ENCODE peak calls at places on chromosomes 11 and 22, in four cellular contexts. One of them, this sample, is unnamed.
A peak's percentile ranks its signal among the peaks of the same experiment; 100 is the strongest.

GRCh38 chr11:57461841-57462489 is 1.6 kb downstream of the RTN4RL2 start:
- DNase-seq in NT2/D1: no peak
- DNase-seq in hippocampal formation: no peak
- DNase-seq in RWPE1: no peak
- DNase-seq in this sample: no peak

GRCh38 chr22:50143096-50143495 is 27.4 kb upstream of the PANX2 start:
- DNase-seq in NT2/D1: no peak
- DNase-seq in RWPE1: no peak
- DNase-seq in hippocampal formation: no peak
- DNase-seq in this sample: no peak

GRCh38 chr11:133552938-133553337 is 20.6 kb upstream of the OPCML start:
- DNase-seq in hippocampal formation: no peak
- DNase-seq in NT2/D1: no peak
- DNase-seq in RWPE1: no peak
- DNase-seq in this sample: no peak

GRCh38 chr11:9861860-9862725 is 198.2 kb downstream of the SWAP70 start:
- DNase-seq in RWPE1: peak; percentile 47
- DNase-seq in hippocampal formation: peak; percentile 14
- DNase-seq in NT2/D1: peak; percentile 38
- DNase-seq in this sample: peak; percentile 71

GRCh38 chr11:116697639-116698038 is 75.1 kb downstream of the BUD13 start:
- DNase-seq in hippocampal formation: no peak
- DNase-seq in NT2/D1: no peak
- DNase-seq in RWPE1: no peak
- DNase-seq in this sample: no peak

GRCh38 chr22:40414306-40414705 is 43.9 kb downstream of the SGSM3 start:
- DNase-seq in NT2/D1: no peak
- DNase-seq in RWPE1: no peak
- DNase-seq in hippocampal formation: no peak
- DNase-seq in this sample: no peak

GRCh38 chr11:29310016-29310415 is 706.8 kb downstream of the KCNA4 start:
- DNase-seq in NT2/D1: no peak
- DNase-seq in hippocampal formation: no peak
- DNase-seq in RWPE1: peak; percentile 14
- DNase-seq in this sample: no peak

GRCh38 chr22:49046546-49047305 is 780.9 kb downstream of the BRD1 start:
- DNase-seq in NT2/D1: peak; percentile 68
- DNase-seq in RWPE1: no peak
- DNase-seq in hippocampal formation: peak; percentile 40
- DNase-seq in this sample: peak; percentile 31

GRCh38 chr11:24885580-24886173 is 388.8 kb downstream of the LUZP2 start:
- DNase-seq in RWPE1: no peak
- DNase-seq in NT2/D1: no peak
- DNase-seq in hippocampal formation: no peak
- DNase-seq in this sample: no peak

GRCh38 chr11:121754603-121755002 is 301.8 kb upstream of the SORL1-AS1 start:
- DNase-seq in hippocampal formation: no peak
- DNase-seq in NT2/D1: no peak
- DNase-seq in RWPE1: no peak
- DNase-seq in this sample: no peak

GRCh38 chr11:27355575-27356104 is 7.4 kb downstream of the CCDC34 start:
- DNase-seq in NT2/D1: no peak
- DNase-seq in hippocampal formation: no peak
- DNase-seq in RWPE1: no peak
- DNase-seq in this sample: no peak

GRCh38 chr11:35105319-35106063 is 33.5 kb upstream of the CD44 start:
- DNase-seq in hippocampal formation: no peak
- DNase-seq in RWPE1: no peak
- DNase-seq in NT2/D1: no peak
- DNase-seq in this sample: no peak

GRCh38 chr22:17116931-17117330 is 4.2 kb downstream of the TMEM121B start:
- DNase-seq in RWPE1: no peak
- DNase-seq in hippocampal formation: no peak
- DNase-seq in NT2/D1: no peak
- DNase-seq in this sample: no peak

GRCh38 chr11:27406498-27407354 is 43.7 kb upstream of the CCDC34 start:
- DNase-seq in RWPE1: no peak
- DNase-seq in NT2/D1: no peak
- DNase-seq in hippocampal formation: no peak
- DNase-seq in this sample: no peak

GRCh38 chr11:69654001-69654659 is 13.2 kb downstream of the CCND1 start:
- DNase-seq in RWPE1: no peak
- DNase-seq in NT2/D1: no peak
- DNase-seq in hippocampal formation: no peak
- DNase-seq in this sample: no peak

GRCh38 chr11:128670631-128671030 is 23.2 kb upstream of the FLI1 start:
- DNase-seq in RWPE1: no peak
- DNase-seq in hippocampal formation: no peak
- DNase-seq in NT2/D1: no peak
- DNase-seq in this sample: no peak

GRCh38 chr22:39519681-39520053 is 695 bp upstream of the ATF4 start:
- DNase-seq in hippocampal formation: peak; percentile 66
- DNase-seq in RWPE1: peak; percentile 30
- DNase-seq in NT2/D1: no peak
- DNase-seq in this sample: peak; percentile 68

GRCh38 chr22:32079110-32080089 is 36.3 kb downstream of the SLC5A1 start:
- DNase-seq in NT2/D1: peak; percentile 47
- DNase-seq in hippocampal formation: no peak
- DNase-seq in RWPE1: peak; percentile 81
- DNase-seq in this sample: no peak

GRCh38 chr11:72352859-72353551 is 81.3 kb downstream of the CLPB start:
- DNase-seq in hippocampal formation: peak; percentile 16
- DNase-seq in NT2/D1: no peak
- DNase-seq in RWPE1: no peak
- DNase-seq in this sample: no peak

GRCh38 chr11:9639985-9640384 is 23.9 kb upstream of the SWAP70 start:
- DNase-seq in RWPE1: no peak
- DNase-seq in NT2/D1: no peak
- DNase-seq in hippocampal formation: no peak
- DNase-seq in this sample: no peak

GRCh38 chr11:16395601-16396000 is 39.3 kb upstream of the SOX6 start:
- DNase-seq in hippocampal formation: no peak
- DNase-seq in RWPE1: no peak
- DNase-seq in NT2/D1: no peak
- DNase-seq in this sample: no peak

GRCh38 chr11:911031-911889 is 650 bp upstream of the CHID1 start:
- DNase-seq in RWPE1: peak; percentile 68
- DNase-seq in NT2/D1: no peak
- DNase-seq in hippocampal formation: no peak
- DNase-seq in this sample: peak; percentile 16

GRCh38 chr11:84886344-84886743 is 740.8 kb downstream of the DLG2 start:
- DNase-seq in RWPE1: no peak
- DNase-seq in NT2/D1: no peak
- DNase-seq in hippocampal formation: no peak
- DNase-seq in this sample: no peak

GRCh38 chr11:123061403-123062157 is at the start of gene HSPA8:
- DNase-seq in NT2/D1: no peak
- DNase-seq in hippocampal formation: peak; percentile 48
- DNase-seq in RWPE1: peak; percentile 27
- DNase-seq in this sample: peak; percentile 32

GRCh38 chr11:12359761-12360160 is 17.6 kb upstream of the PARVA start:
- DNase-seq in NT2/D1: no peak
- DNase-seq in hippocampal formation: no peak
- DNase-seq in RWPE1: no peak
- DNase-seq in this sample: no peak

GRCh38 chr11:108496643-108497256 is 1.4 kb downstream of the POGLUT3 start:
- DNase-seq in RWPE1: no peak
- DNase-seq in hippocampal formation: no peak
- DNase-seq in NT2/D1: no peak
- DNase-seq in this sample: no peak

GRCh38 chr22:37427128-37427710 is at the start of gene ELFN2:
- DNase-seq in NT2/D1: no peak
- DNase-seq in hippocampal formation: no peak
- DNase-seq in RWPE1: peak; percentile 22
- DNase-seq in this sample: no peak

GRCh38 chr22:21708960-21709359 is 26.6 kb downstream of the YPEL1 start:
- DNase-seq in NT2/D1: no peak
- DNase-seq in hippocampal formation: no peak
- DNase-seq in RWPE1: no peak
- DNase-seq in this sample: no peak

GRCh38 chr11:60887531-60887930 is 18.9 kb downstream of the PRPF19 start:
- DNase-seq in NT2/D1: peak; percentile 52
- DNase-seq in RWPE1: no peak
- DNase-seq in hippocampal formation: peak; percentile 24
- DNase-seq in this sample: peak; percentile 28

GRCh38 chr11:91296628-91297027 is 928.0 kb upstream of the FAT3 start:
- DNase-seq in hippocampal formation: no peak
- DNase-seq in NT2/D1: no peak
- DNase-seq in RWPE1: no peak
- DNase-seq in this sample: no peak

GRCh38 chr11:32594272-32594671 is 10.6 kb downstream of the EIF3M start:
- DNase-seq in NT2/D1: no peak
- DNase-seq in RWPE1: no peak
- DNase-seq in hippocampal formation: no peak
- DNase-seq in this sample: no peak

GRCh38 chr22:27512283-27512761 is 289.2 kb downstream of the MN1 start:
- DNase-seq in NT2/D1: no peak
- DNase-seq in hippocampal formation: no peak
- DNase-seq in RWPE1: peak; percentile 90
- DNase-seq in this sample: no peak